ENCODE peak calls at places on chromosomes 7 and 10, in seven cellular contexts. E is EL; K is nephron progenitor cell; X is EH; N is activated CD4-positive, alpha-beta T cell treated with anti-CD3 and anti-CD28 coated beads, Interleukin-2, amount 50 U/mL, for 48 hours; W is RPMI8226; Z is fibroblast of villous mesenchyme. L is an unnamed sample.

GRCh38 chr7:126210707-126211106 is 1042.0 kb downstream of the GRM8 start:
- DNase-seq in Z (no peak), E (no peak), N (no peak), K (no peak), W (no peak), X (no peak), L (no peak)

GRCh38 chr10:71516890-71517289 is 120.2 kb downstream of the CDH23 start:
- DNase-seq in N (no peak), X (no peak), E (no peak), K (no peak), Z (no peak), W (no peak), L (no peak)

GRCh38 chr10:34762156-34762555 is 52.9 kb downstream of the PARD3 start:
- DNase-seq in E (no peak), K (no peak), N (no peak), Z (no peak), W (no peak), X (no peak), L (no peak)

GRCh38 chr10:7260912-7261700 is 149.7 kb downstream of the SFMBT2 start:
- DNase-seq in X (no peak), E (no peak), Z (peak), W (no peak), N (peak), K (no peak), L (peak)

GRCh38 chr10:69895759-69896158 is 94.1 kb downstream of the COL13A1 start:
- DNase-seq in N (no peak), Z (peak), E (peak), K (no peak), X (peak), W (no peak), L (peak)

GRCh38 chr7:92584953-92585352 is 5.2 kb downstream of the FAM133B start:
- DNase-seq in X (peak), N (no peak), W (no peak), K (no peak), E (no peak), Z (no peak), L (no peak)

GRCh38 chr7:40899151-40899550 is 764.3 kb downstream of the SUGCT start:
- DNase-seq in K (no peak), W (no peak), E (peak), Z (peak), N (no peak), X (peak), L (no peak)

GRCh38 chr10:80132299-80133139 is at the start of gene PLAC9:
- DNase-seq in K (peak), E (peak), W (no peak), X (peak), N (no peak), Z (no peak), L (peak)

GRCh38 chr7:121537031-121537430 is 140.9 kb upstream of the FAM3C start:
- DNase-seq in N (no peak), K (no peak), Z (no peak), X (no peak), W (no peak), E (no peak), L (no peak)

GRCh38 chr7:48904975-48905374 is 19.4 kb upstream of the CDC14C start:
- DNase-seq in K (no peak), X (no peak), N (no peak), Z (no peak), W (no peak), E (no peak), L (no peak)

GRCh38 chr10:73807471-73807870 is 3.9 kb downstream of the NDST2 start:
- DNase-seq in X (no peak), Z (no peak), E (no peak), N (no peak), K (no peak), W (no peak), L (no peak)

GRCh38 chr7:104967595-104967994 is 46.4 kb upstream of the KMT2E start:
- DNase-seq in K (no peak), Z (no peak), N (no peak), X (peak), W (no peak), E (peak), L (no peak)

GRCh38 chr7:108211382-108212201 is 81.4 kb upstream of the LAMB4 start:
- DNase-seq in Z (peak), N (no peak), W (peak), K (no peak), X (peak), E (peak), L (peak)

GRCh38 chr10:110872984-110873569 is 1.3 kb downstream of the PDCD4 start:
- DNase-seq in W (no peak), E (peak), K (no peak), N (no peak), Z (no peak), X (no peak), L (peak)

GRCh38 chr7:74344786-74345185 is 55.6 kb downstream of the CLIP2 start:
- DNase-seq in E (no peak), Z (no peak), X (no peak), N (no peak), K (no peak), W (no peak), L (no peak)

GRCh38 chr7:112036071-112036470 is 170.1 kb downstream of the DOCK4 start:
- DNase-seq in E (peak), N (no peak), Z (peak), W (no peak), K (no peak), X (no peak), L (peak)

GRCh38 chr10:103395754-103396066 is 565 bp downstream of the ATP5MK start:
- DNase-seq in E (peak), W (peak), X (peak), K (peak), N (peak), Z (peak), L (peak)

GRCh38 chr7:84372712-84373111 is 178.1 kb upstream of the SEMA3A start:
- DNase-seq in E (peak), K (no peak), W (no peak), N (no peak), X (peak), Z (peak), L (no peak)

GRCh38 chr10:103610921-103611511 is 117.5 kb downstream of the NEURL1 start:
- DNase-seq in N (no peak), X (no peak), Z (no peak), K (no peak), W (no peak), E (no peak), L (no peak)

GRCh38 chr7:81924494-81924893 is 154.6 kb upstream of the HGF start:
- DNase-seq in Z (no peak), E (no peak), K (no peak), W (no peak), X (no peak), N (no peak), L (no peak)

GRCh38 chr10:58588673-58589265 is 76.1 kb downstream of the BICC1 start:
- DNase-seq in E (no peak), K (peak), Z (no peak), X (no peak), W (no peak), N (peak), L (no peak)

GRCh38 chr10:14459670-14460069 is 128.9 kb upstream of the FRMD4A start:
- DNase-seq in W (no peak), K (no peak), X (peak), N (no peak), E (no peak), Z (no peak), L (no peak)

GRCh38 chr10:94102436-94102835 is 108.7 kb downstream of the PLCE1 start:
- DNase-seq in K (no peak), X (no peak), W (no peak), E (no peak), N (no peak), Z (no peak), L (no peak)

GRCh38 chr10:44258019-44258418 is 126.9 kb downstream of the CXCL12 start:
- DNase-seq in Z (no peak), N (no peak), K (no peak), E (peak), X (no peak), W (no peak), L (no peak)

GRCh38 chr7:144384555-144385245 is 18.8 kb downstream of the NOBOX start:
- DNase-seq in E (no peak), N (peak), Z (peak), K (no peak), X (peak), W (no peak), L (peak)

GRCh38 chr7:83517026-83517700 is 131.8 kb downstream of the SEMA3E start:
- DNase-seq in K (no peak), Z (no peak), N (no peak), E (no peak), X (no peak), W (no peak), L (no peak)

GRCh38 chr7:106793015-106793651 is 71.9 kb upstream of the PIK3CG start:
- DNase-seq in X (peak), N (peak), W (peak), E (peak), Z (peak), K (peak), L (peak)

GRCh38 chr10:13815766-13816165 is 229.0 kb downstream of the PRPF18 start:
- DNase-seq in N (no peak), K (no peak), W (no peak), X (peak), Z (peak), E (peak), L (peak)

GRCh38 chr7:16066805-16067459 is 354.4 kb downstream of the CRPPA start:
- DNase-seq in K (no peak), Z (peak), X (no peak), E (no peak), W (no peak), N (no peak), L (peak)